ENCODE peak calls at places on chromosomes 16 and 17, in four cellular contexts. One of them, this sample, is unnamed.

GRCh38 chr17:69448431-69449102 is 34.1 kb downstream of the MAP2K6 start:
- DNase-seq in GM12878: no peak
- DNase-seq in WTC11: peak
- DNase-seq in H1: peak
- DNase-seq in this sample: no peak

GRCh38 chr17:5127910-5128309 is 12.1 kb downstream of the USP6 start:
- DNase-seq in GM12878: no peak
- DNase-seq in WTC11: no peak
- DNase-seq in H1: no peak
- DNase-seq in this sample: no peak

GRCh38 chr16:87507351-87508069 is 14.7 kb upstream of the ZCCHC14 start:
- DNase-seq in GM12878: no peak
- DNase-seq in WTC11: no peak
- DNase-seq in H1: no peak
- DNase-seq in this sample: no peak

GRCh38 chr16:648786-649589 is at the start of gene WDR90:
- DNase-seq in GM12878: peak
- DNase-seq in WTC11: peak
- DNase-seq in H1: no peak
- DNase-seq in this sample: peak

GRCh38 chr16:13453325-13453724 is 466.6 kb upstream of the ERCC4 start:
- DNase-seq in GM12878: no peak
- DNase-seq in WTC11: no peak
- DNase-seq in H1: no peak
- DNase-seq in this sample: no peak

GRCh38 chr16:47018223-47018891 is 44.9 kb upstream of the DNAJA2 start:
- DNase-seq in GM12878: peak
- DNase-seq in WTC11: peak
- DNase-seq in H1: no peak
- DNase-seq in this sample: peak

GRCh38 chr17:38459556-38459955 is 31.3 kb downstream of the ARHGAP23 start:
- DNase-seq in GM12878: no peak
- DNase-seq in WTC11: no peak
- DNase-seq in H1: no peak
- DNase-seq in this sample: no peak

GRCh38 chr16:8676737-8677375 is 2.4 kb downstream of the ABAT start:
- DNase-seq in GM12878: no peak
- DNase-seq in WTC11: no peak
- DNase-seq in H1: no peak
- DNase-seq in this sample: no peak

GRCh38 chr17:1146551-1147265 is 33.1 kb downstream of the ABR start:
- DNase-seq in GM12878: no peak
- DNase-seq in WTC11: no peak
- DNase-seq in H1: no peak
- DNase-seq in this sample: no peak

GRCh38 chr17:41439375-41439774 is 1.4 kb downstream of the KRT38 start:
- DNase-seq in GM12878: no peak
- DNase-seq in WTC11: no peak
- DNase-seq in H1: no peak
- DNase-seq in this sample: no peak

GRCh38 chr17:72592242-72592966 is 471.6 kb downstream of the SOX9 start:
- DNase-seq in GM12878: no peak
- DNase-seq in WTC11: peak
- DNase-seq in H1: peak
- DNase-seq in this sample: peak

GRCh38 chr16:83887088-83887487 is 11.8 kb upstream of the MLYCD start:
- DNase-seq in GM12878: no peak
- DNase-seq in WTC11: no peak
- DNase-seq in H1: no peak
- DNase-seq in this sample: peak

GRCh38 chr16:8936421-8936820 is 27.3 kb downstream of the USP7 start:
- DNase-seq in GM12878: no peak
- DNase-seq in WTC11: peak
- DNase-seq in H1: peak
- DNase-seq in this sample: peak

GRCh38 chr17:56141046-56141839 is 12.0 kb upstream of the ANKFN1 start:
- DNase-seq in GM12878: no peak
- DNase-seq in WTC11: no peak
- DNase-seq in H1: no peak
- DNase-seq in this sample: no peak

GRCh38 chr17:4230142-4230541 is 33.6 kb downstream of the ANKFY1 start:
- DNase-seq in GM12878: no peak
- DNase-seq in WTC11: no peak
- DNase-seq in H1: no peak
- DNase-seq in this sample: peak

GRCh38 chr17:45241315-45242011 is 19.8 kb downstream of the FMNL1 start:
- DNase-seq in GM12878: no peak
- DNase-seq in WTC11: peak
- DNase-seq in H1: no peak
- DNase-seq in this sample: no peak

DNA sequence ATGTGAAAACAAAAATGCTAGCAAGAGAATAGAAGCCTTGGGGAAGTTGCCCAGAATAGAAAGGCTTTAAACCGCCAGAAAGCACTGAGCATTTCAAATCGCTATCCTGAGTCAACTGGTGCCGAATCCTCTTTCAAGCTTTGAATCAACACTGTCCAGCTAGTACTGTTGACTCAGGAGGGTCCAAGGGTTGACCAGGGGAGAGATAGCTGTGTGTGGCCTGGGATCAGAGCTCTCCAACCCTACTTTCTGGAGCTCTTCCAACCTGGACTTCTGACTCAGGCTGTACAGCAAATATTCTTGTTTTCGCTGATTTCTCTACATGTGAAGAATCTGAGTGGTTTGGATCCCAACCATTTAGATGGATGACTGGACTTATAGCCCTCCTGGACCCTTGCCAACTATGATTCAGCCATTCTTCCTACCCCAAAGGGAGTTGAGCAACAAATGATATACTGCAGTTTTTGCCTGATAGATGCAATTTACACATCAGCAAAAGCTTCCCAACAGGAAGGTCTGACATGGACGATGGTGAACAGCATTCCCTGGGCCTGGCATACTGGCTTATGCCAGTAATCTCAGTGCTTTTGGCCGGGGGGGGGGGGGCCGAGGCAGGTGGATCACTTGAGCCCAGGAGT is 154.0 kb upstream of the SDK2 start:
- DNase-seq in GM12878: no peak
- DNase-seq in WTC11: no peak
- DNase-seq in H1: no peak
- DNase-seq in this sample: no peak
- TF ChIP-seq ATF3 in GM12878: no peak
- TF ChIP-seq ATF3 in WTC11: no peak
- TF ChIP-seq ATF3 in H1: no peak
- TF ChIP-seq ATF3 in this sample: no peak

GRCh38 chr17:63881935-63882601 is at the start of gene GH2:
- DNase-seq in GM12878: no peak
- DNase-seq in WTC11: peak
- DNase-seq in H1: no peak
- DNase-seq in this sample: peak
- TF ChIP-seq ATF3 in GM12878: no peak
- TF ChIP-seq ATF3 in WTC11: no peak
- TF ChIP-seq ATF3 in H1: no peak
- TF ChIP-seq ATF3 in this sample: no peak

DNA sequence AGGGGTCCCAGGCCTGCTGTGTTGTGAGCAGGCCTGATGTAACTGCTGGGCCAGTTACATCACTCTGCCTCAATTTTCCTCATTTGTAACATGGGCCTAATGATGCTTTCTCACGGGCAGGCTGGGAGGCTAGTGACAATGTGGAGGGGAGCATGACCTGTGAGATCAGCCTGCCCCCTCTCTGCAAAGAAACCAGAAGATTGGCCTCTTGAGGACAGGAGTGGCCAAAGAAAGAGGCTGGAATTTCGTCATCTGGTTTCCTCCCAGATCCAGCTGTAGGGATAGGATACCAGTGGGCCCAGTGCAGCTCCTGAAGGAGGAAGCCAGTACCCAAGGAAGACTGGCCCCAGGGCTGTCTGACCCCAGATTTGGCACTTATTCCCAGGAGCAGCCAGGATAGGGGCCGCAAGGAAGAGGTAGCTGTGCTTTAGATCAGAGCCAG is 615 bp upstream of the SREBF1 start:
- DNase-seq in GM12878: no peak
- DNase-seq in WTC11: no peak
- DNase-seq in H1: no peak
- DNase-seq in this sample: peak
- TF ChIP-seq ATF3 in GM12878: no peak
- TF ChIP-seq ATF3 in WTC11: no peak
- TF ChIP-seq ATF3 in H1: no peak
- TF ChIP-seq ATF3 in this sample: no peak

DNA sequence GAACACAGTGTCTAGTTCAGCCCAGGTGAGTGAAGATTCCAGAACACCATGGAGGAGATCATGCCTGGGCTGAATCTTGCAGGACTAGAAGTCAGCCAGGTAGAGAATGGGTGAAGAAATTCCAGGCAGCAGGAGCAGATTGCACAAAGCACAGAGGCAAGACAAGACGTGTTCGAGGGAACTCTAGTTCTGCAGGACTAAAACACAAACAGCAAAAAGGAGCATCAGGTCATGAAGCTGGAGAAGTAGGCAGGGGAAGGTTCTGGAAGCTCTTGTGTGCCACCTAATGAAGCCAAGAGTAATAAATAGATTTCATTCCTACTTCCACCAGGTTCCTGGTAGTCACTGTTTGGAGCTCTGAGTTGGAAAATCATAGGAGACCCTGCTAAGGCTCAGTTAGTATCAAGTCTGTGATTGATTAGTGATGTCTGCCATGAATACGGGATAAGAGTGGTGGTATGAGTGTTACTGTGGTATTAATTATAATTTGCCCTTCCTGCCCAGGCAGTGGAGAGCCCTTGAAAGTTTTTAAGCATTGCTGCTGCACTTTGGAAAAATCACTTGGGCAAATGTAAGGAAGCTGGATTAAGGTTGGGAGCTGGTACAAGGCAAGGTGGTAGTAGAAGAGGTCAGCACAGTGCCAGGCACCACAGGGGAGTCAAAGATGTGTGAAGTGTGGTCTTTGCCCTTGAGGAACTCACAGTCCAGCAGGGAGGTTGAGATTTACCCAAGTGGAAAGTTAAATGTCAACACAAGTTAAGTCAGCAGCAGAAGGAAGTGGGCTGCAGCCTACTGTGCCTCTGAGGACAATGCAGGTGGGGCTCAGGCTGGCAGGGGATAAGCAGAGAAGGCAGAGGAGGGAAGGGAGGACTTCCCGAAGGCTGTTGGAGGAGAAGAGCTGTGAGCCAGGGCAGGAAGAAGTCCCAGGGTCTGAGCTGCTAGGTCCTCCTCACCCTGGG is 13.5 kb upstream of the FOXN1 start:
- DNase-seq in GM12878: no peak
- DNase-seq in WTC11: no peak
- DNase-seq in H1: no peak
- DNase-seq in this sample: no peak
- TF ChIP-seq ATF3 in GM12878: no peak
- TF ChIP-seq ATF3 in WTC11: no peak
- TF ChIP-seq ATF3 in H1: no peak
- TF ChIP-seq ATF3 in this sample: no peak

GRCh38 chr17:8621585-8621984 is 8.9 kb downstream of the MYH10 start:
- DNase-seq in GM12878: no peak
- DNase-seq in WTC11: no peak
- DNase-seq in H1: no peak
- DNase-seq in this sample: no peak

GRCh38 chr17:8619294-8619693 is 11.2 kb downstream of the MYH10 start:
- DNase-seq in GM12878: no peak
- DNase-seq in WTC11: no peak
- DNase-seq in H1: no peak
- DNase-seq in this sample: no peak

GRCh38 chr17:8628172-8628571 is 2.4 kb downstream of the MYH10 start:
- DNase-seq in GM12878: no peak
- DNase-seq in WTC11: no peak
- DNase-seq in H1: no peak
- DNase-seq in this sample: no peak

GRCh38 chr17:8622191-8622590 is 8.3 kb downstream of the MYH10 start:
- DNase-seq in GM12878: no peak
- DNase-seq in WTC11: no peak
- DNase-seq in H1: no peak
- DNase-seq in this sample: no peak

DNA sequence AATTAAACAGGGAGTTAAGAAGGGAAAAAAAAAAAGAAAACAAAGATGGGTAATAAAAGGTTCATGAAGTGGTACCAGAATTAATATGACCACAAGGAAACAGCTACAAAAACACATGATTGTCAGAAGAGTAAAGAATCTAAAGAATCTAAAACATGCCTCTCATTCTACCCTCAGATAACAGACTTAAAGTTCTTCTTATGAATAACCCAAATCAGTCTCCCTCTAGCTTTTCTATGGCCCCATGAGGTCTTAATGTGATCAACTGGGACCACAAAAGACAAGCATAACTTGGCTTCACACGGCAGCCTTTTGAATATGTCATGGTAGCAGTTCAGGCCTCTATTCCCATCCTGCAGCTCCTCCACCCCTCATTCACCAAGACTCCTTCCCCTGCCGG is 6.9 kb downstream of the MYH10 start:
- DNase-seq in GM12878: no peak
- DNase-seq in WTC11: no peak
- DNase-seq in H1: no peak
- DNase-seq in this sample: no peak
- TF ChIP-seq ATF3 in GM12878: no peak
- TF ChIP-seq ATF3 in WTC11: no peak
- TF ChIP-seq ATF3 in H1: no peak
- TF ChIP-seq ATF3 in this sample: no peak

DNA sequence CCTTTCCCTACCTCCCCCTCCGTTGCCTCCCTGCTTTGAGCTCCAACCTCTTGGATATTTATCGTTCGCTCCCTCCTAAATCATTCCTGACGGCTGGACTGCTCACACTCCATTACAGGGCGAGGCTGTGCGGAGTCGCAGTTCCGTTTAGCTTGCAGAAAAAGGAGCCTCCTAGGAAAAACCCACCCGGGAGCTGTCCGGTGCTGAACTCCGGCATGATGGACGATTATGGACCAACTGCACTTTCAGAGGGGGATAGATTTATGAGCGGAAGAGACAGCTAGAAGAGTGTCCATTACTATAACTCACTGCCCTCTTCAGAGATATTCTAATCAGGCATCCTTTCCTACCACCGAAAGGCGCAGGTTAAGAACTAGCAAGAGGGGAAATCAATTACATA is 251.1 kb downstream of the ENGASE start:
- DNase-seq in GM12878: no peak
- DNase-seq in WTC11: peak
- DNase-seq in H1: no peak
- DNase-seq in this sample: no peak
- TF ChIP-seq ATF3 in GM12878: no peak
- TF ChIP-seq ATF3 in WTC11: no peak
- TF ChIP-seq ATF3 in H1: no peak
- TF ChIP-seq ATF3 in this sample: no peak

GRCh38 chr17:65634533-65634932 is 73.1 kb upstream of the AXIN2 start:
- DNase-seq in GM12878: no peak
- DNase-seq in WTC11: no peak
- DNase-seq in H1: no peak
- DNase-seq in this sample: no peak
- TF ChIP-seq ATF3 in GM12878: no peak
- TF ChIP-seq ATF3 in WTC11: no peak
- TF ChIP-seq ATF3 in H1: no peak
- TF ChIP-seq ATF3 in this sample: no peak

DNA sequence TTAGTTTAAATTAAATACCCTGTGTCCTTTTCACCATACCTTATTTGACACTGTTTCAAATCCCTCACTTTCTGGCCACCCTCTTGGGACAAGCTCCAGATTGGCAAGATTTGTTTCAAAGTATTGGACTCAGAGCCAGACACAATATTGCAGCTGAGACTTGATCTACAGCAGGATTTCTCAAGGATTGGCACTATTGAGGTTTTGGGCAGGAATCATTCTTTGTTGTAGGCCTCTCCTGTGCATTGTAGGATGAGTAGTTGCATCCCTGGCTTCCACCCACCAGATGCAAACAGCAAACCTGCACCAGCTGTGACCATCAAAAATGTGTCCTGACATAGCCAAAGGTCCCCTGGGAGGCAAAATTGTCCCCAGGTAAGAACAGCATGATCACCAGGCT is 181.2 kb downstream of the CHD9NB start:
- DNase-seq in GM12878: no peak
- DNase-seq in WTC11: no peak
- DNase-seq in H1: no peak
- DNase-seq in this sample: no peak
- TF ChIP-seq ATF3 in GM12878: no peak
- TF ChIP-seq ATF3 in WTC11: no peak
- TF ChIP-seq ATF3 in H1: no peak
- TF ChIP-seq ATF3 in this sample: no peak

This sample was measured in HCT116.